ENCODE peak calls at places on chromosomes 12 and 14, in four cellular contexts. I, W, Y and H are unnamed samples.

GRCh38 chr14:100881211-100882025 is 22.1 kb downstream of the RTL1 start:
- DNase-seq in I (no peak), W (no peak), Y (no peak), H (no peak)

GRCh38 chr12:15842106-15842505 is 40.1 kb upstream of the STRAP start:
- DNase-seq in I (no peak), W (peak), Y (no peak), H (no peak)

GRCh38 chr12:25503666-25504065 is 49.4 kb downstream of the LMNTD1 start:
- DNase-seq in I (no peak), W (no peak), Y (no peak), H (no peak)

GRCh38 chr14:102034301-102034700 is 52.5 kb downstream of the HSP90AA1 start:
- DNase-seq in I (no peak), W (no peak), Y (no peak), H (no peak)

GRCh38 chr14:102088012-102088792 is 1.4 kb upstream of the HSP90AA1 start:
- DNase-seq in I (no peak), W (no peak), Y (peak), H (peak)

GRCh38 chr12:42760550-42760949 is 171.0 kb upstream of the PRICKLE1 start:
- DNase-seq in I (no peak), W (no peak), Y (no peak), H (no peak)

GRCh38 chr12:5581616-5582367 is 149.9 kb downstream of the NTF3 start:
- DNase-seq in I (no peak), W (no peak), Y (no peak), H (no peak)

GRCh38 chr12:62744551-62744950 is 190.4 kb downstream of the PPM1H start:
- DNase-seq in I (no peak), W (no peak), Y (peak), H (no peak)

GRCh38 chr12:67939611-67940010 is 49.6 kb upstream of the IFNG-AS1 start:
- DNase-seq in I (no peak), W (no peak), Y (no peak), H (no peak)

GRCh38 chr12:12812605-12813119 is 484 bp upstream of the DDX47 start:
- DNase-seq in I (no peak), W (no peak), Y (no peak), H (no peak)

GRCh38 chr12:132259364-132259871 is 70.0 kb downstream of the GALNT9 start:
- DNase-seq in I (no peak), W (no peak), Y (peak), H (no peak)

GRCh38 chr12:67370979-67371378 is 101.8 kb downstream of the CAND1 start:
- DNase-seq in I (no peak), W (no peak), Y (no peak), H (no peak)

GRCh38 chr12:107558141-107558815 is 127.3 kb upstream of the PWP1 start:
- DNase-seq in I (peak), W (no peak), Y (no peak), H (no peak)

GRCh38 chr12:121797937-121798801 is 4.7 kb upstream of the RHOF start:
- DNase-seq in I (peak), W (no peak), Y (no peak), H (no peak)